ENCODE peak calls at places on chromosomes 6 and 20, in five cellular contexts. R, F, U, L and W are unnamed samples.

GRCh38 chr6:124056884-124057283 is 253.2 kb downstream of the NKAIN2 start:
- DNase-seq in L (no peak), U (no peak), F (no peak), R (no peak), W (no peak)

GRCh38 chr6:145891126-145891525 is 73.0 kb downstream of the SHPRH start:
- DNase-seq in L (no peak), F (peak; percentile 97), U (no peak), R (peak; percentile 96), W (no peak)

GRCh38 chr20:36720510-36720909 is 25.4 kb downstream of the NDRG3 start:
- DNase-seq in U (no peak), L (no peak), F (peak; percentile 30), R (peak; percentile 37), W (no peak)

GRCh38 chr20:50957276-50957675 is 1.1 kb downstream of the DPM1 start:
- DNase-seq in U (no peak), R (no peak), F (peak; percentile 51), L (no peak), W (no peak)

GRCh38 chr6:37894585-37894984 is 75.1 kb downstream of the ZFAND3 start:
- DNase-seq in R (no peak), L (no peak), F (no peak), U (no peak), W (no peak)

GRCh38 chr20:36261389-36262105 is 25.3 kb downstream of the AAR2 start:
- DNase-seq in L (no peak), U (no peak), F (no peak), R (no peak), W (no peak)

GRCh38 chr6:108800510-108800909 is 47.7 kb upstream of the ARMC2 start:
- DNase-seq in F (no peak), R (peak; percentile 15), U (no peak), L (no peak), W (no peak)

GRCh38 chr20:23019403-23019802 is 15.7 kb upstream of the SSTR4 start:
- DNase-seq in R (no peak), L (no peak), F (no peak), U (no peak), W (no peak)

GRCh38 chr6:170269873-170270541 is 20.9 kb downstream of the DLL1 start:
- DNase-seq in R (peak; percentile 43), F (no peak), L (no peak), U (no peak), W (no peak)

GRCh38 chr20:10300582-10301108 is 82.0 kb downstream of the SNAP25 start:
- DNase-seq in F (no peak), U (no peak), L (no peak), R (no peak), W (no peak)

GRCh38 chr20:13105864-13106457 is 97.2 kb downstream of the SPTLC3 start:
- DNase-seq in L (no peak), R (peak; percentile 38), U (no peak), F (peak; percentile 43), W (peak; percentile 29)

GRCh38 chr6:136173519-136174507 is 76.3 kb downstream of the MTFR2 start:
- DNase-seq in F (peak; percentile 69), R (peak; percentile 96), U (no peak), L (no peak), W (peak; percentile 34)

GRCh38 chr20:19934792-19935491 is 82.2 kb upstream of the NAA20 start:
- DNase-seq in L (no peak), F (peak; percentile 62), R (no peak), U (no peak), W (no peak)

GRCh38 chr6:47241742-47242482 is 67.8 kb downstream of the TNFRSF21 start:
- DNase-seq in L (no peak), F (peak; percentile 90), R (no peak), U (no peak), W (no peak)
- H2BK120ac ChIP-seq in L (no peak overlapping the region), F (peak overlapping the region; percentile 95), R (peak overlapping the region; percentile 66), U (no peak overlapping the region), W (no peak overlapping the region)

DNA sequence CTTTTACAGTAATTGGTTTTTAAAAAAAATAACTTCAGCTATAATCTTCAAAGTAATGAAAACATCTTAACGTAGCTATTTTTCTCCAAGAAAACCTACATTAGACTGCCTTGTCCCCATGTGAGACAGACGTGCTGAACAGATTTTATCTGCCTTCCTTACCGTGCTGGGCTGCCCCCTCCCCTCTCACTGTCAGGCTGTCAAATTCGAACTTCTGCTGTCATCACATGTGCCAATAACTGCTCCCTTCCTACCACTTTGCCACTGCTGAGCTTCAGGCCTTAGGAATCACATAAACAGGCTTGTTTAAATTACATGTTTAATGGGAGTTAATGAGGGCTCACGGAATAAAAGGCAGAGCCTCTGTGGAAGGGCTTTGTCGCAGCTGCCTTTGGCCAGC is 77.0 kb upstream of the NHSL1 start:
- DNase-seq in R (no peak), F (no peak), U (no peak), L (no peak), W (no peak)
- H3K4me3 ChIP-seq in R (no peak overlapping the region), F (no peak overlapping the region), U (no peak overlapping the region), L (no peak overlapping the region), W (no peak overlapping the region)

GRCh38 chr6:53611342-53611741 is 54.2 kb downstream of the KLHL31 start:
- DNase-seq in L (no peak), R (peak; percentile 19), U (no peak), F (peak; percentile 33), W (no peak)

GRCh38 chr6:53604623-53605190 is 59.8 kb upstream of the GCLC start:
- DNase-seq in L (no peak), U (no peak), R (no peak), F (no peak), W (no peak)

GRCh38 chr6:53605543-53606235 is 59.9 kb downstream of the KLHL31 start:
- DNase-seq in L (no peak), U (peak; percentile 29), F (no peak), R (no peak), W (peak; percentile 89)

GRCh38 chr6:53603381-53604121 is 58.6 kb upstream of the GCLC start:
- DNase-seq in L (no peak), R (peak; percentile 47), U (no peak), F (no peak), W (no peak)

DNA sequence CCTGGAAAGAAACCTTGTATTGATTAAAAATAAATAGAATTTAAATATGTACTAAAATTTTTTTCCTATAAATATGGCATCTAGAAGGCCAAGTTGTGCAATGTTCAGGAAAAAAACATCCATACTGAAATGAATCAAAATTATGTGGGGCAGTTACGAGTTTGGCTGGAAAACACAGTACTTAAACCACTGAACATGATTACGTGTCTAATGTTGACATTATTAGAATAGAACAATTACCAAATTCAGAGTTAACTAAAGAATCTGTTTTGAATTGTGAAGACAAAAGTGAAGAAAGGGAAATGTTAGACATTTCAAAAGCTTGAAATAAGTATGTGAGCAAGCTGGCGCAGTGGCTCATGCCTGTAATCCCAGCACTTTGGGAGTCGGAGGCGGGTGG is 57.2 kb downstream of the KLHL31 start:
- DNase-seq in R (no peak), U (no peak), L (no peak), F (no peak), W (no peak)
- H2BK120ac ChIP-seq in R (no peak overlapping the region), U (no peak overlapping the region), L (no peak overlapping the region), F (no peak overlapping the region), W (no peak overlapping the region)

GRCh38 chr20:37914672-37915433 is 11.9 kb downstream of the VSTM2L start:
- DNase-seq in R (no peak), L (no peak), U (peak; percentile 73), F (peak; percentile 24), W (peak; percentile 90)
- H3K4me3 ChIP-seq in R (no peak overlapping the region), L (peak overlapping the region; percentile 60), U (peak overlapping the region; percentile 54), F (peak overlapping the region; percentile 4), W (no peak overlapping the region)

GRCh38 chr6:159789377-159790148 is at the start of gene TCP1:
- DNase-seq in R (peak; percentile 99), F (peak; percentile 100), U (peak; percentile 99), L (peak; percentile 97), W (peak; percentile 100)
- H2BK120ac ChIP-seq in R (peak within 1 kb of the TSS; percentile 54), F (no peak within 1 kb of the TSS), U (no peak within 1 kb of the TSS), L (peak within 1 kb of the TSS; percentile 38), W (peak within 1 kb of the TSS; percentile 55)

GRCh38 chr20:47352332-47353223 is 3.9 kb downstream of the ZMYND8 start:
- DNase-seq in F (no peak), U (no peak), L (no peak), R (no peak), W (peak; percentile 89)
- H3K4me3 ChIP-seq in F (peak overlapping the region; percentile 17), U (no peak overlapping the region), L (peak overlapping the region; percentile 37), R (no peak overlapping the region), W (no peak overlapping the region)